ENCODE peak calls at places on chromosome 20, in ten cellular contexts. Q, V, C, X, D, P, I, T, R and Z are unnamed samples. For H3K4me1, the result is how much of the 10 kb centered on the place peaks cover.

GRCh38 chr20:21117521-21117920 is 8.4 kb upstream of the KIZ start:
- DNase-seq in P (no peak), X (no peak), I (no peak), Q (no peak), T (no peak), D (no peak), C (peak), R (no peak), V (no peak), Z (no peak)

GRCh38 chr20:699811-700338 is 24.3 kb upstream of the SCRT2 start:
- DNase-seq in V (no peak), T (no peak), D (no peak), Q (no peak), P (no peak), I (no peak), X (no peak), R (no peak), C (no peak), Z (no peak)

GRCh38 chr20:14984305-14984704 is 646.9 kb upstream of the FLRT3 start:
- DNase-seq in I (no peak), Q (no peak), V (no peak), D (no peak), C (no peak), T (no peak), R (no peak), P (no peak), X (no peak), Z (no peak)

GRCh38 chr20:21523895-21524294 is 10.0 kb upstream of the NKX2-2 start:
- DNase-seq in C (no peak), P (no peak), I (no peak), X (no peak), R (no peak), D (no peak), T (no peak), Q (no peak), V (no peak), Z (peak)

GRCh38 chr20:1164871-1165270 is 19.9 kb downstream of the TMEM74B start:
- DNase-seq in C (no peak), Q (no peak), V (no peak), D (no peak), I (no peak), X (no peak), P (no peak), R (no peak), T (no peak), Z (no peak)

GRCh38 chr20:478010-478948 is 15.9 kb upstream of the TBC1D20 start:
- DNase-seq in Q (no peak), R (no peak), T (no peak), X (no peak), C (no peak), I (peak), V (no peak), D (no peak), P (no peak), Z (no peak)

GRCh38 chr20:63061701-63062100 is 54.9 kb upstream of the BHLHE23 start:
- DNase-seq in P (peak), I (no peak), T (no peak), V (no peak), D (no peak), Q (no peak), C (no peak), X (peak), R (no peak), Z (peak)

GRCh38 chr20:8932192-8933150 is 136.4 kb upstream of the PLCB4 start:
- DNase-seq in V (no peak), C (no peak), X (no peak), I (peak), Q (no peak), D (no peak), P (no peak), R (no peak), T (no peak), Z (no peak)

GRCh38 chr20:61896058-61896961 is 169.4 kb downstream of the TAF4 start:
- DNase-seq in V (peak), T (no peak), Q (peak), R (no peak), I (peak), P (peak), C (no peak), D (no peak), X (no peak), Z (no peak)

GRCh38 chr20:19975436-19975799 is 41.7 kb upstream of the NAA20 start:
- DNase-seq in V (no peak), X (peak), T (peak), I (peak), D (no peak), P (no peak), C (no peak), R (no peak), Q (no peak), Z (no peak)

GRCh38 chr20:61930776-61931475 is 134.8 kb downstream of the TAF4 start:
- DNase-seq in R (no peak), C (no peak), T (no peak), P (no peak), I (no peak), D (no peak), X (peak), V (no peak), Q (no peak), Z (no peak)

GRCh38 chr20:35479798-35480197 is 24.4 kb downstream of the CEP250 start:
- DNase-seq in R (no peak), V (no peak), C (no peak), I (no peak), T (no peak), P (no peak), D (no peak), Q (no peak), X (no peak), Z (no peak)

GRCh38 chr20:10110151-10110550 is 75.4 kb downstream of the ANKEF1 start:
- DNase-seq in T (no peak), V (no peak), I (no peak), X (no peak), R (no peak), Q (no peak), C (no peak), P (no peak), D (no peak), Z (no peak)

GRCh38 chr20:8581451-8582183 is 449.6 kb downstream of the PLCB1 start:
- DNase-seq in C (no peak), T (no peak), P (no peak), R (no peak), Q (no peak), V (no peak), X (no peak), D (no peak), I (no peak), Z (no peak)

GRCh38 chr20:46406986-46407670 is 713 bp upstream of the ELMO2 start:
- DNase-seq in R (no peak), I (no peak), T (peak), V (peak), D (peak), P (peak), Q (peak), C (peak), X (peak), Z (peak)

GRCh38 chr20:12237772-12238171 is 320.1 kb downstream of the BTBD3 start:
- DNase-seq in P (no peak), I (no peak), C (no peak), R (no peak), V (no peak), T (no peak), X (no peak), Q (no peak), D (no peak), Z (no peak)

GRCh38 chr20:32893878-32894483 is 35.3 kb downstream of the EFCAB8 start:
- DNase-seq in X (no peak), Q (peak), T (no peak), P (no peak), C (no peak), V (no peak), D (no peak), I (peak), R (peak), Z (no peak)

GRCh38 chr20:62995481-62995880 is 11.3 kb downstream of the BHLHE23 start:
- DNase-seq in T (no peak), P (no peak), V (no peak), D (no peak), R (no peak), X (no peak), Q (no peak), C (no peak), I (no peak), Z (no peak)

GRCh38 chr20:9508240-9508661 is 6.1 kb upstream of the LAMP5 start:
- DNase-seq in R (no peak), D (no peak), Q (no peak), C (no peak), V (no peak), P (no peak), T (no peak), I (no peak), X (no peak), Z (no peak)

GRCh38 chr20:57473246-57474042 is 51.5 kb downstream of the CTCFL start:
- DNase-seq in I (no peak), V (no peak), X (peak), C (no peak), P (no peak), T (no peak), R (no peak), D (no peak), Q (no peak), Z (peak)

GRCh38 chr20:35146299-35146921 is 726 bp downstream of the EDEM2 start:
- DNase-seq in C (no peak), P (peak), V (no peak), Q (no peak), I (no peak), T (no peak), R (no peak), D (no peak), X (peak), Z (peak)

GRCh38 chr20:63056236-63057132 is 49.7 kb upstream of the BHLHE23 start:
- DNase-seq in R (no peak), C (no peak), V (peak), D (no peak), X (peak), Q (peak), T (no peak), P (peak), I (no peak), Z (no peak)

GRCh38 chr20:35200255-35200654 is 26.2 kb upstream of the MMP24 start:
- DNase-seq in D (no peak), R (no peak), Q (no peak), T (no peak), C (no peak), P (no peak), X (no peak), V (no peak), I (peak), Z (no peak)

GRCh38 chr20:41134362-41135186 is 2.8 kb upstream of the PLCG1 start:
- DNase-seq in Q (no peak), T (no peak), D (no peak), I (no peak), C (no peak), X (no peak), V (no peak), P (no peak), R (no peak), Z (no peak)

GRCh38 chr20:39328347-39328746 is 366.2 kb downstream of the DHX35 start:
- DNase-seq in Q (no peak), X (no peak), D (no peak), T (no peak), I (no peak), P (no peak), V (no peak), R (no peak), C (no peak), Z (no peak)

GRCh38 chr20:47319517-47320252 is 36.8 kb downstream of the ZMYND8 start:
- DNase-seq in D (no peak), C (no peak), R (peak), X (peak), I (peak), T (peak), P (peak), Q (peak), V (no peak), Z (no peak)

GRCh38 chr20:60008130-60008808 is 50.0 kb downstream of the CDH26 start:
- DNase-seq in I (no peak), P (no peak), X (peak), D (no peak), R (no peak), V (no peak), C (peak), T (no peak), Q (no peak), Z (no peak)

GRCh38 chr20:32199006-32199405 is 8.5 kb downstream of the PLAGL2 start:
- DNase-seq in Q (no peak), C (no peak), P (no peak), D (no peak), I (no peak), R (no peak), X (no peak), T (no peak), V (no peak), Z (no peak)

GRCh38 chr20:7879883-7880282 is 60.4 kb downstream of the HAO1 start:
- DNase-seq in Q (no peak), C (no peak), V (no peak), T (no peak), X (no peak), I (peak), P (no peak), R (no peak), D (no peak), Z (no peak)

GRCh38 chr20:10427060-10427692 is 6.8 kb downstream of the MKKS start:
- DNase-seq in I (peak), X (peak), V (peak), C (no peak), Q (peak), D (no peak), T (peak), P (peak), R (no peak), Z (peak)

GRCh38 chr20:45049904-45050471 is 50.9 kb downstream of the KCNS1 start:
- DNase-seq in D (no peak), R (no peak), T (no peak), X (no peak), Q (no peak), P (no peak), I (no peak), V (no peak), C (no peak), Z (no peak)

GRCh38 chr20:38581013-38581412 is at the start of gene ADIG:
- DNase-seq in C (no peak), Q (no peak), R (no peak), D (no peak), X (no peak), P (no peak), T (no peak), V (no peak), I (no peak), Z (no peak)

GRCh38 chr20:45154183-45154582 is 20.5 kb upstream of the PI3 start:
- DNase-seq in D (no peak), Q (no peak), V (no peak), X (no peak), T (no peak), P (no peak), R (no peak), I (peak), C (no peak), Z (no peak)

GRCh38 chr20:18662279-18662678 is 74.4 kb downstream of the DTD1 start:
- DNase-seq in R (no peak), P (no peak), C (no peak), D (no peak), V (no peak), T (no peak), Q (no peak), X (no peak), I (no peak), Z (no peak)

GRCh38 chr20:8144282-8145245 is 12.5 kb downstream of the PLCB1 start:
- DNase-seq in D (no peak), C (no peak), P (no peak), X (no peak), T (no peak), Q (no peak), I (peak), R (no peak), V (no peak), Z (no peak)

GRCh38 chr20:44028341-44028715 is 113.7 kb downstream of the TOX2 start:
- DNase-seq in V (no peak), T (no peak), R (no peak), I (no peak), X (no peak), D (no peak), C (no peak), P (no peak), Q (no peak), Z (no peak)

GRCh38 chr20:64055893-64056638 is 6.6 kb upstream of the SOX18 start:
- DNase-seq in X (peak), R (no peak), I (no peak), C (no peak), D (no peak), T (no peak), Q (peak), V (no peak), P (no peak), Z (no peak)

GRCh38 chr20:17654649-17655285 is 27.3 kb downstream of the RRBP1 start:
- DNase-seq in T (no peak), I (peak), R (peak), V (no peak), Q (peak), D (peak), C (no peak), P (no peak), X (no peak), Z (no peak)

GRCh38 chr20:38113401-38114325 is 51.4 kb downstream of the TGM2 start:
- DNase-seq in V (no peak), R (peak), P (no peak), D (no peak), C (peak), I (peak), X (no peak), T (no peak), Q (peak), Z (no peak)

GRCh38 chr20:36547186-36548005 is 6.1 kb downstream of the MYL9 start:
- DNase-seq in C (no peak), D (no peak), Q (no peak), X (no peak), R (no peak), I (no peak), P (no peak), V (no peak), T (no peak), Z (no peak)
- H3K4me3 ChIP-seq in C (no peak), D (no peak), Q (no peak), X (no peak), R (no peak), I (no peak), P (no peak), V (no peak), T (no peak), Z (no peak)

GRCh38 chr20:49704932-49705336 is 8.7 kb downstream of the B4GALT5 start:
- DNase-seq in R (no peak), P (no peak), I (no peak), X (no peak), Q (no peak), C (no peak), T (no peak), D (no peak), V (no peak), Z (no peak)
- H3K4me1 ChIP-seq in R (under half), P (under half), I (under half), X (half or more), Q (half or more), C (half or more), T (under half), D (under half), V (under half), Z (under half)

DNA sequence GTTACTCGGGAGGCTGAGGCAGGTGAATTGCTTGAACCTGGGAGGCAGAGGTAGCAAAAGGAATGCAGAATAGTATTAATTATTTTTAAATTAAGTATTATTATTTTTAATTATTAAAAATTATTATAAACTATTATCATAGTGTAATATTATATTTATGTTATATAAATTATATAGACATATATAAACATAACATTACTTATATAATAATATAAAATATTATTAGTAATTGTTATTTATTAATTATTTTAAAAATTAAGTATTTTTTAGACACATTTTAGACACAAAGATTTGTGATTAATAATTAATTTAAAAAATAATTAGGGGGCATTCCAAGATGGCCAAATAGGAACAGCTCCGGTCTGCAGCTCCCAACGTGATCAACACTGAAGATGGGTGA is 31.7 kb upstream of the TGM3 start:
- DNase-seq in C (no peak), V (no peak), I (no peak), T (no peak), R (no peak), X (no peak), P (no peak), Q (no peak), D (no peak), Z (no peak)
- H3K4me3 ChIP-seq in C (no peak), V (no peak), I (no peak), T (no peak), R (no peak), X (no peak), P (no peak), Q (no peak), D (no peak), Z (no peak)

GRCh38 chr20:23131766-23132165 is 45.6 kb upstream of the CD93 start:
- DNase-seq in X (no peak), D (no peak), Q (no peak), T (no peak), P (no peak), V (no peak), C (no peak), R (no peak), I (no peak), Z (no peak)

GRCh38 chr20:23133560-23133998 is 47.5 kb upstream of the CD93 start:
- DNase-seq in T (no peak), D (no peak), C (no peak), R (no peak), Q (no peak), V (no peak), X (no peak), P (no peak), I (no peak), Z (no peak)

GRCh38 chr20:23132293-23132929 is 46.3 kb upstream of the CD93 start:
- DNase-seq in C (no peak), R (no peak), P (no peak), T (no peak), X (peak), Q (no peak), I (no peak), V (no peak), D (no peak), Z (no peak)

GRCh38 chr20:23130622-23130916 is 44.4 kb upstream of the CD93 start:
- DNase-seq in R (no peak), I (no peak), T (no peak), C (no peak), Q (no peak), D (no peak), X (no peak), V (no peak), P (no peak), Z (no peak)

GRCh38 chr20:23132930-23133559 is 46.9 kb upstream of the CD93 start:
- DNase-seq in I (no peak), X (peak), Q (no peak), C (no peak), T (no peak), P (no peak), R (no peak), D (no peak), V (no peak), Z (no peak)
- H3K4me1 ChIP-seq in I (under half), X (half or more), Q (under half), C (under half), T (under half), P (under half), R (under half), D (under half), V (under half), Z (under half)

DNA sequence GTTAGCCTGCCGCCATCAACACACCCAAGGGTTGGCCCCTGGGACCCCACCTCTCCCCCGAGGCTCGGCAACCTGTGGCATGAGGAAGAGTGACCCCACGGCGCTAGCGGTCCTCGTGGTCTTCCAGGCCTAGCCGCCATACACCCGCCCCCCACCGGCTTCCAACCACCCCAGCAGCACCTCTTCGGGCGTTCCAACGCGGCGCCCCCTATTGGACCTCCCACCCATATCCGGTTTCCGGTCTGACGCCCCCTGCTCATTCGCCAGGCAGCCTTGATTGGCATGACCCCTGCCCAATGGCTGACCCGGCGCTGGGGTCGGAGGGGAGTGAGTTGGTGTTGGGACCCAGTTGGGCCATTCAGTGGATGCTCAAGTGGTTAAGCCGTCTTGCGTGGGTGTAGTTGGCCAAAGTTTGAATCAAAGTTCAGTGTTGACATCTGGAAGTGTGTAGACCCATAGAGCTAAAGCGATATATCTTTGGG is at the start of gene GNAS-AS1:
- DNase-seq in Q (peak), C (no peak), V (peak), I (peak), T (peak), X (peak), P (peak), R (no peak), D (peak), Z (peak)
- H3K4me3 ChIP-seq in Q (peak), C (peak), V (peak), I (peak), T (peak), X (peak), P (no peak), R (peak), D (peak), Z (peak)

GRCh38 chr20:53920647-53921245 is 149.6 kb downstream of the BCAS1 start:
- DNase-seq in X (no peak), C (no peak), Q (no peak), V (no peak), P (no peak), T (no peak), R (no peak), I (no peak), D (no peak), Z (peak)

GRCh38 chr20:53918010-53918311 is 152.4 kb downstream of the BCAS1 start:
- DNase-seq in Q (no peak), I (no peak), D (no peak), P (no peak), T (no peak), C (no peak), V (no peak), R (no peak), X (no peak), Z (no peak)

GRCh38 chr20:53918949-53919361 is 151.4 kb downstream of the BCAS1 start:
- DNase-seq in C (no peak), R (peak), V (no peak), D (no peak), P (no peak), Q (no peak), I (no peak), T (no peak), X (no peak), Z (no peak)

GRCh38 chr20:53921443-53921973 is 148.9 kb downstream of the BCAS1 start:
- DNase-seq in R (no peak), Q (no peak), D (no peak), T (no peak), P (no peak), C (no peak), X (no peak), I (no peak), V (no peak), Z (peak)

GRCh38 chr20:53919886-53920285 is 150.5 kb downstream of the BCAS1 start:
- DNase-seq in Q (no peak), R (no peak), P (no peak), D (no peak), X (no peak), I (no peak), T (no peak), V (no peak), C (no peak), Z (no peak)
- H3K4me1 ChIP-seq in Q (half or more), R (under half), P (under half), D (under half), X (under half), I (under half), T (under half), V (under half), C (under half), Z (under half)

GRCh38 chr20:30912006-30912660 is 345.3 kb upstream of the DEFB115 start:
- DNase-seq in V (no peak), I (no peak), X (peak), P (no peak), Q (no peak), D (no peak), C (no peak), T (no peak), R (no peak), Z (no peak)
- H3K4me3 ChIP-seq in V (no peak), I (no peak), X (no peak), P (no peak), Q (no peak), D (no peak), C (peak), T (no peak), R (peak), Z (no peak)